ENCODE peak calls at places on chromosomes 13 and 19, in ten cellular contexts. W is sigmoid colon, F is tibial nerve, J is H1, Y is lower leg skin, Q is fibroblast of lung, S is body of pancreas, M is stomach, B is A673, N is kidney epithelial cell. P is an unnamed sample.

GRCh38 chr13:111370147-111370546 is 49.7 kb downstream of the TEX29 start:
- DNase-seq in N (no peak), F (peak), Y (no peak), Q (no peak), W (no peak), J (peak), M (no peak), S (no peak), B (no peak), P (no peak)

GRCh38 chr13:44068737-44069136 is 189.0 kb downstream of the LACC1 start:
- DNase-seq in M (no peak), Q (peak), J (no peak), F (no peak), B (peak), S (no peak), Y (no peak), W (no peak), N (no peak), P (peak)

GRCh38 chr13:106986687-106987434 is 418.9 kb upstream of the ARGLU1 start:
- DNase-seq in J (no peak), F (no peak), S (no peak), B (no peak), W (no peak), M (no peak), Y (no peak), Q (no peak), N (no peak), P (no peak)

GRCh38 chr13:110845520-110845919 is 69.3 kb downstream of the ANKRD10 start:
- DNase-seq in N (no peak), Y (no peak), J (no peak), S (no peak), B (no peak), F (no peak), M (no peak), W (no peak), Q (no peak), P (no peak)

GRCh38 chr19:57803594-57804325 is 11.0 kb downstream of the ZNF552 start:
- DNase-seq in J (peak), Y (no peak), W (no peak), B (peak), F (no peak), S (no peak), M (peak), N (peak), Q (peak), P (peak)

GRCh38 chr13:98886587-98886986 is 91.3 kb downstream of the DOCK9 start:
- DNase-seq in J (no peak), W (no peak), Q (no peak), N (no peak), M (no peak), S (no peak), F (no peak), Y (no peak), B (no peak), P (no peak)

GRCh38 chr13:73059460-73060250 is 850 bp downstream of the KLF5 start:
- DNase-seq in B (peak), Y (no peak), N (no peak), W (peak), Q (no peak), M (peak), J (no peak), S (peak), F (no peak), P (no peak)

GRCh38 chr19:17716309-17716929 is 2.9 kb upstream of the MAP1S start:
- DNase-seq in B (no peak), S (no peak), J (no peak), Y (no peak), F (no peak), M (no peak), W (no peak), Q (no peak), N (no peak), P (no peak)

GRCh38 chr19:41457241-41457640 is 14.3 kb downstream of the ERICH4 start:
- DNase-seq in F (no peak), B (no peak), J (no peak), M (no peak), Y (no peak), S (no peak), W (no peak), Q (no peak), N (no peak), P (no peak)

GRCh38 chr19:48379058-48379457 is 12.3 kb downstream of the KDELR1 start:
- DNase-seq in Q (no peak), F (no peak), B (no peak), N (no peak), J (no peak), Y (no peak), M (no peak), W (no peak), S (no peak), P (no peak)

GRCh38 chr19:14434157-14434501 is 1.0 kb downstream of the PKN1 start:
- DNase-seq in B (no peak), J (no peak), W (no peak), F (no peak), Q (no peak), M (peak), S (peak), Y (no peak), N (no peak), P (no peak)

GRCh38 chr19:16928351-16928750 is 39.6 kb downstream of the F2RL3 start:
- DNase-seq in S (no peak), Q (no peak), B (no peak), M (no peak), W (no peak), J (no peak), Y (no peak), F (no peak), N (no peak), P (no peak)

GRCh38 chr13:24071016-24071415 is 89.5 kb upstream of the SPATA13 start:
- DNase-seq in M (no peak), N (no peak), W (no peak), Q (no peak), J (no peak), F (no peak), S (no peak), Y (no peak), B (no peak), P (no peak)

GRCh38 chr13:110388141-110388943 is 81.3 kb downstream of the COL4A2 start:
- DNase-seq in W (peak), F (no peak), Q (peak), J (no peak), Y (no peak), M (no peak), B (no peak), S (no peak), N (no peak), P (no peak)

GRCh38 chr19:30255783-30256509 is 116.2 kb upstream of the ZNF536 start:
- DNase-seq in J (no peak), M (no peak), Y (no peak), B (no peak), N (no peak), W (no peak), S (no peak), Q (no peak), F (no peak), P (no peak)

GRCh38 chr13:35388456-35388855 is 88.0 kb downstream of the MAB21L1 start:
- DNase-seq in Y (no peak), J (no peak), Q (peak), S (no peak), B (no peak), F (no peak), W (no peak), M (no peak), N (no peak), P (no peak)

GRCh38 chr19:52369463-52370340 is at the start of gene ZNF880:
- DNase-seq in J (peak), F (peak), M (peak), N (peak), W (peak), Q (peak), Y (peak), S (peak), B (peak), P (peak)

GRCh38 chr13:30047154-30047874 is 196.9 kb upstream of the UBL3 start:
- DNase-seq in W (no peak), F (no peak), S (no peak), Y (no peak), B (no peak), M (no peak), J (peak), N (no peak), Q (no peak), P (no peak)

GRCh38 chr13:87084192-87084591 is 587.0 kb upstream of the SLITRK5 start:
- DNase-seq in B (no peak), S (no peak), F (no peak), Q (no peak), W (no peak), N (no peak), J (no peak), M (no peak), Y (no peak), P (no peak)

GRCh38 chr13:106466691-106467405 is 68.6 kb downstream of the EFNB2 start:
- DNase-seq in Q (no peak), J (no peak), S (no peak), F (no peak), M (no peak), N (no peak), B (no peak), Y (no peak), W (no peak), P (no peak)

GRCh38 chr19:16062789-16063188 is 13.5 kb upstream of the TPM4 start:
- DNase-seq in N (no peak), F (no peak), J (peak), M (peak), W (no peak), B (peak), Y (no peak), Q (no peak), S (peak), P (no peak)

GRCh38 chr19:43789029-43789428 is 8.3 kb upstream of the KCNN4 start:
- DNase-seq in N (no peak), Y (no peak), F (no peak), Q (peak), W (no peak), B (no peak), S (no peak), J (no peak), M (no peak), P (no peak)

GRCh38 chr13:110925023-110925608 is 10.2 kb upstream of the ANKRD10 start:
- DNase-seq in N (no peak), J (peak), M (no peak), F (no peak), W (no peak), Y (no peak), B (peak), S (no peak), Q (no peak), P (no peak)

GRCh38 chr13:111210945-111211469 is 95.9 kb downstream of the ARHGEF7 start:
- DNase-seq in Y (no peak), B (no peak), W (no peak), M (no peak), S (no peak), N (no peak), F (no peak), J (no peak), Q (no peak), P (no peak)

GRCh38 chr19:33394006-33394722 is 20.7 kb downstream of the CEBPG start:
- DNase-seq in Y (peak), N (no peak), B (no peak), F (peak), M (no peak), S (no peak), Q (peak), J (no peak), W (peak), P (no peak)

GRCh38 chr13:79749985-79750551 is 269.1 kb downstream of the NDFIP2 start:
- DNase-seq in M (no peak), S (peak), Y (peak), Q (peak), N (peak), B (peak), W (peak), J (no peak), F (peak), P (peak)

GRCh38 chr19:5095568-5095850 is 126.6 kb downstream of the KDM4B start:
- DNase-seq in S (no peak), Y (no peak), W (no peak), J (no peak), B (no peak), Q (no peak), M (no peak), F (no peak), N (no peak), P (no peak)

GRCh38 chr13:40259899-40260298 is 406.5 kb downstream of the FOXO1 start:
- DNase-seq in F (peak), N (no peak), Y (no peak), M (no peak), Q (peak), W (no peak), S (no peak), J (no peak), B (no peak), P (no peak)

GRCh38 chr13:40069173-40070044 is 413.9 kb downstream of the COG6 start:
- DNase-seq in N (no peak), S (peak), B (peak), Y (peak), Q (peak), M (peak), F (peak), W (peak), J (peak), P (peak)

GRCh38 chr19:49809987-49810389 is 3.1 kb downstream of the FUZ start:
- DNase-seq in Q (no peak), W (no peak), M (no peak), N (no peak), S (no peak), Y (no peak), B (no peak), J (no peak), F (no peak), P (no peak)

GRCh38 chr19:50870417-50871089 is 2.7 kb upstream of the KLK2 start:
- DNase-seq in S (peak), B (no peak), Q (no peak), N (no peak), M (no peak), W (peak), J (peak), Y (no peak), F (no peak), P (no peak)

GRCh38 chr13:22936228-22936627 is 244.6 kb upstream of the SGCG start:
- DNase-seq in J (no peak), N (no peak), M (no peak), F (no peak), Q (no peak), B (no peak), Y (no peak), W (no peak), S (no peak), P (no peak)

GRCh38 chr13:114144606-114145244 is 12.3 kb upstream of the RASA3 start:
- DNase-seq in B (no peak), Q (no peak), M (no peak), J (no peak), W (peak), F (no peak), N (no peak), S (no peak), Y (no peak), P (no peak)

GRCh38 chr13:114146173-114146572 is 13.8 kb upstream of the RASA3 start:
- DNase-seq in F (no peak), Y (no peak), N (no peak), B (no peak), J (no peak), S (no peak), Q (no peak), W (peak), M (no peak), P (no peak)

GRCh38 chr13:114145256-114145655 is 12.8 kb upstream of the RASA3 start:
- DNase-seq in N (no peak), S (no peak), F (no peak), M (no peak), J (no peak), Q (no peak), B (no peak), Y (no peak), W (peak), P (no peak)

GRCh38 chr13:114146629-114147028 is 14.2 kb upstream of the RASA3 start:
- DNase-seq in M (no peak), F (no peak), J (peak), Q (no peak), B (no peak), W (no peak), Y (no peak), S (no peak), N (no peak), P (no peak)

GRCh38 chr13:114145722-114146121 is 13.3 kb upstream of the RASA3 start:
- DNase-seq in W (peak), N (no peak), S (no peak), J (no peak), Y (no peak), F (no peak), M (no peak), B (no peak), Q (no peak), P (no peak)
- H3K4me3 ChIP-seq in W (no peak), N (no peak), S (no peak), J (no peak), Y (no peak), F (no peak), M (no peak), B (no peak), Q (no peak), P (no peak)

GRCh38 chr13:89953581-89953980 is 1393.9 kb upstream of the MIR17HG start:
- DNase-seq in Y (no peak), F (no peak), Q (no peak), M (no peak), N (no peak), J (no peak), S (no peak), W (no peak), B (no peak), P (no peak)

GRCh38 chr13:89955773-89956172 is 1391.7 kb upstream of the MIR17HG start:
- DNase-seq in S (no peak), Y (no peak), M (no peak), J (no peak), B (no peak), W (no peak), F (no peak), N (no peak), Q (no peak), P (no peak)

GRCh38 chr13:89950225-89950624 is 1397.3 kb upstream of the MIR17HG start:
- DNase-seq in S (no peak), F (no peak), Y (no peak), W (no peak), Q (no peak), B (no peak), M (no peak), N (no peak), J (no peak), P (no peak)

GRCh38 chr13:89951341-89951740 is 1396.1 kb upstream of the MIR17HG start:
- DNase-seq in B (no peak), Y (no peak), S (no peak), J (no peak), F (no peak), W (no peak), Q (no peak), M (no peak), N (no peak), P (no peak)
- TF ChIP-seq CTCF in B (no peak), Y (no peak), S (no peak), J (no peak), F (no peak), W (no peak), Q (no peak), M (no peak), N (no peak), P (no peak)

GRCh38 chr19:10643166-10643967 is 10.8 kb upstream of the ILF3 start:
- DNase-seq in M (no peak), Q (no peak), F (no peak), S (no peak), W (no peak), B (no peak), Y (no peak), N (no peak), J (no peak), P (no peak)
- H3K4me3 ChIP-seq in M (no peak), Q (no peak), F (no peak), S (no peak), W (no peak), B (no peak), Y (no peak), N (no peak), J (no peak), P (no peak)

GRCh38 chr19:45404557-45405434 is at the start of gene PPP1R13L:
- DNase-seq in S (peak), N (peak), Y (peak), F (no peak), M (peak), B (peak), Q (peak), W (peak), J (peak), P (peak)

GRCh38 chr19:45406957-45407375 is 522 bp downstream of the POLR1G start:
- DNase-seq in S (no peak), J (no peak), Y (no peak), M (no peak), B (no peak), F (no peak), W (no peak), Q (no peak), N (no peak), P (no peak)

GRCh38 chr19:45408121-45408520 is 1.7 kb downstream of the POLR1G start:
- DNase-seq in M (no peak), J (no peak), S (no peak), Q (no peak), Y (no peak), F (no peak), B (no peak), W (no peak), N (no peak), P (no peak)

GRCh38 chr19:45405435-45406164 is 731 bp upstream of the PPP1R13L start:
- DNase-seq in Y (peak), J (peak), W (peak), Q (peak), F (peak), B (peak), N (peak), S (peak), M (peak), P (peak)

DNA sequence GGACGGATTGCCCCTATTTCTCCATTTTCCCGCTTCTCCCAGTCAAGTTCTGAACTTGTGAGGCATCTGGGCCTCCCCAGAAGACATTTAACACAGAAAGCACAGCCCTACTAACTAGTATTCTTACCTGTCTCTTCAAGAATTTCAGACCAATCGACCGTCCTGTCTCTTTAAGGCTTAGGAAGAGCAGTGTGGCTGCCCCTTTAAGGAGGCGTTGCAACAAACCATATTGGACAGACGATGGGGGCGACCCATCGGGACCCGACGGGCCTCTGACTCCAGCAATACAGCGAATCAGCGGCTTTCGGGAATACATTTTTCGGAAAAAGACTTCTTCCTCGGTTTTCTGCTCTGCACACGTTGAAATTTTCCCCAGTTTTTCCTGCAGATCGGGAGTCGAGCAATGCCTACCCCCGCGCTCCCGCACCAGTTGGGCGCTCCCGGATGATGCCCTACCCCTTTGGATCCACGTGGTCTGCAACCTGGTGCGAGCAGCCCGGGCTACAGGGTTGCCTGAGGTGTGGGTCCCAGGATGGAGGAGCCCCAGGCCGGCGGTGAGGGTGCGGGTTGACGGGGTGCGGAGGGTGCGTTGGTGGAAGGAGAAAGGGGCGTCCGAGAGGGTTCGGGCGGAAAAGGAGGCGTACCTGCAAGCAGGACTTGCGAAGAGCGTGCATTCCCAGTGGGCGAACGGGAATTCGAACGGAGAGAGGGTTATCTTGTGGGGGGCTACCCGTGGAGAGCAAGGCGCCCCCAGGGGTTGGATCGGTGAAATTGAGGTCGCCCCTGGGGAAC is at the start of gene POLR1G:
- DNase-seq in N (no peak), S (peak), F (peak), J (peak), B (peak), W (peak), Y (peak), Q (peak), M (peak), P (peak)
- TF ChIP-seq CTCF in N (no peak), S (no peak), F (no peak), J (no peak), B (no peak), W (no peak), Y (no peak), Q (no peak), M (no peak), P (no peak)

GRCh38 chr19:2478324-2478755 is 2.4 kb downstream of the GADD45B start:
- DNase-seq in M (peak), B (peak), F (peak), W (peak), Q (peak), S (peak), J (peak), N (no peak), Y (peak), P (no peak)

GRCh38 chr19:2477732-2478191 is 1.8 kb downstream of the GADD45B start:
- DNase-seq in B (peak), F (no peak), Y (no peak), W (peak), N (no peak), M (no peak), J (no peak), Q (peak), S (no peak), P (no peak)

GRCh38 chr19:2475702-2476450 is at the start of gene GADD45B:
- DNase-seq in S (peak), F (peak), N (no peak), J (peak), Y (peak), Q (peak), W (peak), M (peak), B (peak), P (peak)

GRCh38 chr19:2476451-2477140 is 669 bp downstream of the GADD45B start:
- DNase-seq in F (no peak), N (no peak), J (peak), M (peak), Y (no peak), S (peak), W (peak), Q (no peak), B (peak), P (no peak)

DNA sequence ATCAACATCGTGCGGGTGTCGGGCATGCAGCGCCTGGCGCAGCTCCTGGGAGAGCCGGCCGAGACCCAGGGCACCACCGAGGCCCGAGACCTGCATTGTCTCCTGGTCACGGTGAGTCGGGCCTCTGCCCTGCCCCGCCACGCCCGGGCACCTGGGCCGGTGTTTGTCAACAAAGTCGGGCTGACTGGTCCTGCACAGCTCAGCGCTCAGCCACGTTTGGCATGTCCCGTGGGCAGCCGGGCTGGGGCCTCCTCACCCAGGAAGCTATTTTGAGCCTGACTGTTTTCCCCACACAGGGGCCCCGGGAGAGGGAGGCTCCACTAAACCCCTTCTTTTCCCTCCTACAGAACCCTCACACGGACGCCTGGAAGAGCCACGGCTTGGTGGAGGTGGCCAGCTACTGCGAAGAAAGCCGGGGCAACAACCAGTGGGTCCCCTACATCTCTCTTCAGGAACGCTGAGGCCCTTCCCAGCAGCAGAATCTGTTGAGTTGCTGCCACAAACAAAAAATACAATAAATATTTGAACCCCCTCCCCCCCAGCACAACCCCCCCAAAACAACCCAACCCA is 1.3 kb downstream of the GADD45B start:
- DNase-seq in S (peak), W (no peak), B (no peak), F (no peak), Y (no peak), N (no peak), M (peak), J (peak), Q (no peak), P (no peak)
- H3K4me3 ChIP-seq in S (peak), W (peak), B (peak), F (peak), Y (peak), N (peak), M (peak), J (peak), Q (peak), P (peak)